ENCODE peak calls at places on chromosomes 5 and 9, in five cellular contexts. One of them, this sample, is unnamed.

GRCh38 chr9:105835721-105836120 is 141.4 kb downstream of the TMEM38B start:
- DNase-seq in GM23338: no peak
- DNase-seq in thoracic aorta: no peak
- DNase-seq in MM.1S: no peak
- DNase-seq in heart left ventricle: no peak
- DNase-seq in this sample: no peak

GRCh38 chr9:131442351-131442750 is 48.5 kb downstream of the PRRC2B start:
- DNase-seq in heart left ventricle: no peak
- DNase-seq in MM.1S: no peak
- DNase-seq in GM23338: no peak
- DNase-seq in thoracic aorta: no peak
- DNase-seq in this sample: no peak

GRCh38 chr9:81902191-81902590 is 26.0 kb upstream of the SPATA31D4 start:
- DNase-seq in heart left ventricle: no peak
- DNase-seq in GM23338: no peak
- DNase-seq in thoracic aorta: no peak
- DNase-seq in MM.1S: no peak
- DNase-seq in this sample: no peak

GRCh38 chr9:111548623-111549022 is 23.6 kb downstream of the ZNF483 start:
- DNase-seq in GM23338: no peak
- DNase-seq in thoracic aorta: no peak
- DNase-seq in MM.1S: no peak
- DNase-seq in heart left ventricle: no peak
- DNase-seq in this sample: no peak

GRCh38 chr5:9324348-9325056 is 221.4 kb downstream of the SEMA5A start:
- DNase-seq in heart left ventricle: no peak
- DNase-seq in MM.1S: no peak
- DNase-seq in thoracic aorta: no peak
- DNase-seq in GM23338: no peak
- DNase-seq in this sample: no peak

GRCh38 chr5:157214399-157214798 is 33.8 kb downstream of the ITK start:
- DNase-seq in MM.1S: no peak
- DNase-seq in heart left ventricle: no peak
- DNase-seq in GM23338: no peak
- DNase-seq in thoracic aorta: no peak
- DNase-seq in this sample: no peak

GRCh38 chr9:37999501-38000189 is 69.4 kb downstream of the SHB start:
- DNase-seq in heart left ventricle: no peak
- DNase-seq in GM23338: no peak
- DNase-seq in thoracic aorta: no peak
- DNase-seq in MM.1S: no peak
- DNase-seq in this sample: no peak

GRCh38 chr5:10853144-10853543 is 92.1 kb upstream of the DAP start:
- DNase-seq in heart left ventricle: no peak
- DNase-seq in thoracic aorta: no peak
- DNase-seq in MM.1S: no peak
- DNase-seq in GM23338: no peak
- DNase-seq in this sample: no peak

GRCh38 chr5:65262590-65263189 is 219.0 kb downstream of the ADAMTS6 start:
- DNase-seq in thoracic aorta: no peak
- DNase-seq in heart left ventricle: peak
- DNase-seq in GM23338: no peak
- DNase-seq in MM.1S: no peak
- DNase-seq in this sample: peak

GRCh38 chr5:54090495-54091084 is 219.8 kb downstream of the ARL15 start:
- DNase-seq in MM.1S: no peak
- DNase-seq in heart left ventricle: no peak
- DNase-seq in GM23338: peak
- DNase-seq in thoracic aorta: no peak
- DNase-seq in this sample: no peak

GRCh38 chr9:78539904-78540303 is 243.0 kb downstream of the PSAT1 start:
- DNase-seq in GM23338: no peak
- DNase-seq in thoracic aorta: no peak
- DNase-seq in heart left ventricle: no peak
- DNase-seq in MM.1S: no peak
- DNase-seq in this sample: no peak

GRCh38 chr5:139904566-139905400 is 109.2 kb downstream of the PSD2 start:
- DNase-seq in thoracic aorta: no peak
- DNase-seq in GM23338: peak
- DNase-seq in heart left ventricle: no peak
- DNase-seq in MM.1S: no peak
- DNase-seq in this sample: no peak

GRCh38 chr5:36227046-36227445 is 14.7 kb downstream of the NADK2 start:
- DNase-seq in GM23338: no peak
- DNase-seq in heart left ventricle: no peak
- DNase-seq in MM.1S: no peak
- DNase-seq in thoracic aorta: no peak
- DNase-seq in this sample: no peak

GRCh38 chr5:31798168-31798567 is 159.2 kb downstream of the PDZD2 start:
- DNase-seq in heart left ventricle: no peak
- DNase-seq in thoracic aorta: no peak
- DNase-seq in MM.1S: no peak
- DNase-seq in GM23338: no peak
- DNase-seq in this sample: no peak

GRCh38 chr9:22401671-22402070 is 45.0 kb upstream of the DMRTA1 start:
- DNase-seq in GM23338: no peak
- DNase-seq in MM.1S: no peak
- DNase-seq in heart left ventricle: no peak
- DNase-seq in thoracic aorta: no peak
- DNase-seq in this sample: no peak

GRCh38 chr9:14400658-14400995 is 86.7 kb upstream of the NFIB start:
- DNase-seq in GM23338: peak
- DNase-seq in thoracic aorta: peak
- DNase-seq in MM.1S: no peak
- DNase-seq in heart left ventricle: peak
- DNase-seq in this sample: no peak

GRCh38 chr9:13810510-13810909 is 503.4 kb downstream of the NFIB start:
- DNase-seq in heart left ventricle: no peak
- DNase-seq in thoracic aorta: no peak
- DNase-seq in GM23338: no peak
- DNase-seq in MM.1S: no peak
- DNase-seq in this sample: no peak

GRCh38 chr5:171309526-171310333 is 682 bp downstream of the TLX3 start:
- DNase-seq in GM23338: no peak
- DNase-seq in MM.1S: no peak
- DNase-seq in thoracic aorta: no peak
- DNase-seq in heart left ventricle: no peak
- DNase-seq in this sample: no peak

GRCh38 chr5:179301376-179301775 is 43.9 kb downstream of the ADAMTS2 start:
- DNase-seq in GM23338: no peak
- DNase-seq in MM.1S: no peak
- DNase-seq in heart left ventricle: no peak
- DNase-seq in thoracic aorta: no peak
- DNase-seq in this sample: no peak

GRCh38 chr9:4967521-4967920 is 17.6 kb upstream of the JAK2 start:
- DNase-seq in MM.1S: no peak
- DNase-seq in heart left ventricle: no peak
- DNase-seq in thoracic aorta: no peak
- DNase-seq in GM23338: no peak
- DNase-seq in this sample: no peak

GRCh38 chr5:645421-645820 is 33.3 kb downstream of the CEP72 start:
- DNase-seq in thoracic aorta: no peak
- DNase-seq in GM23338: no peak
- DNase-seq in heart left ventricle: no peak
- DNase-seq in MM.1S: no peak
- DNase-seq in this sample: no peak

GRCh38 chr5:137890850-137891249 is 1.6 kb downstream of the PKD2L2 start:
- DNase-seq in heart left ventricle: no peak
- DNase-seq in MM.1S: no peak
- DNase-seq in thoracic aorta: no peak
- DNase-seq in GM23338: peak
- DNase-seq in this sample: no peak

GRCh38 chr9:136808781-136809158 is 1.0 kb downstream of the RABL6 start:
- DNase-seq in heart left ventricle: no peak
- DNase-seq in thoracic aorta: no peak
- DNase-seq in MM.1S: peak
- DNase-seq in GM23338: peak
- DNase-seq in this sample: no peak

GRCh38 chr5:107673368-107674136 is 2.8 kb upstream of the EFNA5 start:
- DNase-seq in heart left ventricle: peak
- DNase-seq in GM23338: peak
- DNase-seq in MM.1S: peak
- DNase-seq in thoracic aorta: peak
- DNase-seq in this sample: no peak

GRCh38 chr5:172665049-172665541 is 24.0 kb downstream of the NEURL1B start:
- DNase-seq in MM.1S: no peak
- DNase-seq in GM23338: no peak
- DNase-seq in heart left ventricle: no peak
- DNase-seq in thoracic aorta: no peak
- DNase-seq in this sample: no peak

GRCh38 chr5:60339691-60340191 is 360.2 kb downstream of the DEPDC1B start:
- DNase-seq in MM.1S: no peak
- DNase-seq in GM23338: no peak
- DNase-seq in heart left ventricle: peak
- DNase-seq in thoracic aorta: no peak
- DNase-seq in this sample: no peak

GRCh38 chr5:88659529-88660325 is 223.3 kb downstream of the MEF2C start:
- DNase-seq in thoracic aorta: no peak
- DNase-seq in GM23338: peak
- DNase-seq in heart left ventricle: no peak
- DNase-seq in MM.1S: peak
- DNase-seq in this sample: no peak

GRCh38 chr5:55175781-55176175 is 2.8 kb upstream of the CDC20B start:
- DNase-seq in GM23338: peak
- DNase-seq in heart left ventricle: no peak
- DNase-seq in MM.1S: no peak
- DNase-seq in thoracic aorta: no peak
- DNase-seq in this sample: no peak

GRCh38 chr9:22452415-22453010 is 5.9 kb downstream of the DMRTA1 start:
- DNase-seq in thoracic aorta: no peak
- DNase-seq in heart left ventricle: no peak
- DNase-seq in GM23338: peak
- DNase-seq in MM.1S: peak
- DNase-seq in this sample: no peak

GRCh38 chr5:36552626-36553393 is 53.6 kb upstream of the SLC1A3 start:
- DNase-seq in GM23338: peak
- DNase-seq in MM.1S: no peak
- DNase-seq in heart left ventricle: peak
- DNase-seq in thoracic aorta: no peak
- DNase-seq in this sample: no peak

DNA sequence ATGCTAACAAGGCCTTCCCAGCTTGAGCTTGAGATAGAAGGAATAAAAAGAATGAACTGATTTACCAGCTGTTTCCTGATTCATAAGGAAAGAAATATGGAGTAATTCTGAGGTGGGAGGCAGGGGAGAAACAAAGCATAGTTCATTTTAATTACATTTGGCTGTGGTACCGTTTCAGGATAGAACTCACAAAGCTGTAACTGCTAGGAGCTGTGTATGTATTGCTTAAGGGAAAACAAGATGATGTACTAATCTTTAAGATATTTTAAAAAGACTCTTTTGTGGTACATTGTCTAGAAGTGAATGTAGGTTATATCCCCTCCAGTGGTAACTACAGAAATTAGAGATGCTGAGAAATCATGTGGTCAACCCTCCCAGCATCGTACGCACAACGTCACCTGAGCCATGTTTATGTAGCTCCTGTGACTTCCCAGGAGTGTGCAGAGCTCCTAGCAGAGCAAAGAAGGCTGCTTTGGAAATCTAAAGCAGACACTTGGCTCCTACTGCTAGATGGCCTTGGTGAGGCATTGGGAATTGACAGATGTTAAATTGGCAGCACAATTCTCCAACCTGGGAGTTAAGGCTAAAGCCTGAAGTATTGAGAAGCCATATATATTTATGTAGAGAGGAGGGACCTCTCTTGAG is 208.3 kb upstream of the VLDLR start:
- DNase-seq in MM.1S: no peak
- DNase-seq in GM23338: no peak
- DNase-seq in thoracic aorta: no peak
- DNase-seq in heart left ventricle: no peak
- DNase-seq in this sample: no peak
- H3K27ac ChIP-seq in MM.1S: no peak
- H3K27ac ChIP-seq in GM23338: no peak
- H3K27ac ChIP-seq in thoracic aorta: no peak
- H3K27ac ChIP-seq in heart left ventricle: no peak
- H3K27ac ChIP-seq in this sample: no peak

GRCh38 chr9:130393681-130394071 is 51.1 kb upstream of the ASS1 start:
- DNase-seq in heart left ventricle: no peak
- DNase-seq in MM.1S: no peak
- DNase-seq in GM23338: no peak
- DNase-seq in thoracic aorta: no peak
- DNase-seq in this sample: no peak
- H3K27ac ChIP-seq in heart left ventricle: no peak
- H3K27ac ChIP-seq in MM.1S: no peak
- H3K27ac ChIP-seq in GM23338: no peak
- H3K27ac ChIP-seq in thoracic aorta: no peak
- H3K27ac ChIP-seq in this sample: no peak

DNA sequence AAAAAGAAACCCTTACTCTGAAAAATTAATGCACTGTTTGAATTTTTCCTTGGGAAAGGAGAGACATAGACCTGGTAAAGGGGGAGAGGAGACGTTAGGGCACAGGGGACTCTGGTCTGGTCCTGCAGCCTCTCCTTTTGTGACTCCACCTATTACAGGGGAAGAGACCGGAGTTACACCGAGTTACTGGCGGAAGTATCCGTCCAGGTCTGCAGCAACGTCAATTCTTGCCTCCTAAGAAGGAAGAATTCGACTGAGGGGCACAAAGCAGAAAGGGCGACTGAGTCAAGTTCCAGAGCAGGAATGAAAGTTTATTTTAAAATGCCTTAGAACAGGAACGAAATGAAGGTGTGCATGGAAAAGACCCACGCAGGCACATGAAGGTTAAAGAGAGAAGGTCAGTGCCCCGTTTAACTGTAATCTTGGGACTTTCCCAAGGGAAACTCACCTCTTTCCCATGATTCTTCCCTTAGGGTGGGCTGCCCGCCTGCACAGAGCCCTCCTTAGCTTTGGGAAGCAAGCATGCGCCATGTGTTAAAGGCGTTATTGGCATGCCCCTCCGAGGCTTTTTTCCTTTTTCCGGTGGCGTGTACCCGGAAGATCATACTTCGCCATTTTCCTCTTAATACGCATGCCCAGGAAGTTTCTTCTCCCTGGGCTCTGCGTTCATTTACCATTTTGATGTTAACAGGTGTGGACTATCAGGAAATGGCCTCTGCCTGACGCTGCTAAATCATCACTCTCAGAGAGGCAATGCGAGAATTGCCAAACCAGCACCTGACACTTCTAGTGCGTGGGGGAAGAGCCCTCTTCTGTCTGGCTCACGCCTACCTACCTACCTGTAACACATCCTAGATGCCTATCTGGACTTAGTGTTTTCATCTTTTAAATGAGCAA is 409.6 kb upstream of the PAPPA start:
- DNase-seq in GM23338: no peak
- DNase-seq in heart left ventricle: no peak
- DNase-seq in MM.1S: peak
- DNase-seq in thoracic aorta: no peak
- DNase-seq in this sample: no peak
- H3K27ac ChIP-seq in GM23338: no peak
- H3K27ac ChIP-seq in heart left ventricle: no peak
- H3K27ac ChIP-seq in MM.1S: peak
- H3K27ac ChIP-seq in thoracic aorta: no peak
- H3K27ac ChIP-seq in this sample: no peak

DNA sequence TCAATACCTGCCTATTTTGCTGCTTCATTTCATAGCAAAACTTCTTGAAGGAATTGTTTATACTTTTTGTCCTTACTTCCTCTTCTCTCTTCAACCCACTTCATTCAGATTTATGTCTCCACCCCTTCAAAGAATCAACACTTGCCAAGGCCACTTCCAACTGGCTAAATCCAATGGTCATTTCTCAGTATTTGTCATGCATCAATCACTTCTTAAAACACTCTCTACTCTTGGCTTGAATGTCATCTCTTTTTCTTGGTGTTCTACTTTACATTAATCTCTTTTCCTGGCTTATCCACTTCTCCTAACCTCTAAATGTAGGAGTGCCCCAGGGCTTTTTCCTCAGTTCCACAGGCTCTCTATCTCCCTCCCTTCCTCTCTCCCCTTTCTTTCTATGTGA is 8.3 kb upstream of the FCHO2 start:
- DNase-seq in heart left ventricle: no peak
- DNase-seq in MM.1S: no peak
- DNase-seq in thoracic aorta: no peak
- DNase-seq in GM23338: no peak
- DNase-seq in this sample: no peak
- H3K27ac ChIP-seq in heart left ventricle: no peak
- H3K27ac ChIP-seq in MM.1S: no peak
- H3K27ac ChIP-seq in thoracic aorta: no peak
- H3K27ac ChIP-seq in GM23338: no peak
- H3K27ac ChIP-seq in this sample: no peak